ENCODE peak calls at places on chromosomes 3 and 15, in five cellular contexts. B, E, Y, V and N are unnamed samples.

GRCh38 chr3:100169186-100169585 is 54.9 kb upstream of the FILIP1L start:
- DNase-seq in B (no peak), E (peak), Y (no peak), V (no peak), N (no peak)

GRCh38 chr3:133494469-133494868 is 79.0 kb upstream of the CDV3 start:
- DNase-seq in B (no peak), E (no peak), Y (peak), V (no peak), N (no peak)

GRCh38 chr3:94294806-94295205 is 231.9 kb downstream of the NSUN3 start:
- DNase-seq in B (no peak), E (no peak), Y (no peak), V (no peak), N (no peak)

GRCh38 chr3:188421151-188421821 is 267.3 kb downstream of the LPP start:
- DNase-seq in B (no peak), E (no peak), Y (peak), V (no peak), N (no peak)

GRCh38 chr3:114392831-114393230 is 99.0 kb downstream of the TIGIT start:
- DNase-seq in B (no peak), E (no peak), Y (no peak), V (no peak), N (no peak)

GRCh38 chr15:82317091-82317489 is 32.2 kb downstream of the GOLGA6L10 start:
- DNase-seq in B (no peak), E (no peak), Y (no peak), V (no peak), N (no peak)

GRCh38 chr3:107796786-107797185 is 274.0 kb downstream of the BBX start:
- DNase-seq in B (no peak), E (no peak), Y (peak), V (no peak), N (no peak)

GRCh38 chr3:122646146-122646988 is 34.3 kb upstream of the PARP14 start:
- DNase-seq in B (no peak), E (no peak), Y (no peak), V (no peak), N (no peak)

GRCh38 chr15:40053234-40054055 is 14.5 kb upstream of the SRP14 start:
- DNase-seq in B (no peak), E (no peak), Y (no peak), V (peak), N (no peak)

GRCh38 chr15:67843571-67844387 is 3.9 kb upstream of the RNU6-1 start:
- DNase-seq in B (no peak), E (no peak), Y (no peak), V (peak), N (no peak)

GRCh38 chr3:31710123-31710841 is 177.6 kb downstream of the STT3B start:
- DNase-seq in B (no peak), E (no peak), Y (no peak), V (no peak), N (no peak)

GRCh38 chr15:80371924-80372323 is 32.3 kb upstream of the ARNT2 start:
- DNase-seq in B (no peak), E (no peak), Y (no peak), V (no peak), N (no peak)

GRCh38 chr3:557972-558371 is 361.4 kb downstream of the CHL1 start:
- DNase-seq in B (no peak), E (no peak), Y (no peak), V (no peak), N (no peak)

GRCh38 chr3:4720316-4721075 is 227.3 kb downstream of the ITPR1 start:
- DNase-seq in B (peak), E (peak), Y (peak), V (peak), N (no peak)

GRCh38 chr3:98057631-98058030 is 22.5 kb upstream of the GABRR3 start:
- DNase-seq in B (no peak), E (no peak), Y (no peak), V (no peak), N (no peak)

GRCh38 chr3:148158210-148158609 is 539.5 kb upstream of the AGTR1 start:
- DNase-seq in B (peak), E (no peak), Y (peak), V (peak), N (no peak)

GRCh38 chr3:53516339-53516738 is 21.9 kb downstream of the CACNA1D start:
- DNase-seq in B (no peak), E (no peak), Y (no peak), V (no peak), N (no peak)

GRCh38 chr3:156812521-156813335 is 13.4 kb upstream of the LEKR1 start:
- DNase-seq in B (no peak), E (no peak), Y (peak), V (no peak), N (no peak)

GRCh38 chr3:29427266-29428103 is 146.6 kb downstream of the RBMS3 start:
- DNase-seq in B (no peak), E (peak), Y (peak), V (no peak), N (no peak)

GRCh38 chr3:42162462-42162861 is 71.3 kb downstream of the TRAK1 start:
- DNase-seq in B (no peak), E (no peak), Y (no peak), V (no peak), N (no peak)

GRCh38 chr3:42161050-42161935 is 70.1 kb downstream of the TRAK1 start:
- DNase-seq in B (no peak), E (no peak), Y (peak), V (no peak), N (no peak)

GRCh38 chr3:42157915-42158538 is 66.9 kb downstream of the TRAK1 start:
- DNase-seq in B (no peak), E (no peak), Y (no peak), V (no peak), N (no peak)

GRCh38 chr3:42159147-42159546 is 68.0 kb downstream of the TRAK1 start:
- DNase-seq in B (no peak), E (no peak), Y (no peak), V (no peak), N (no peak)

GRCh38 chr3:42159706-42160472 is 68.7 kb downstream of the TRAK1 start:
- DNase-seq in B (peak), E (peak), Y (peak), V (no peak), N (no peak)
- H3K4me3 ChIP-seq in B (no peak), E (no peak), Y (no peak), V (no peak), N (peak)

GRCh38 chr3:171248426-171249115 is 211.6 kb downstream of the TNIK start:
- DNase-seq in B (no peak), E (no peak), Y (no peak), V (no peak), N (no peak)

GRCh38 chr3:171245796-171246453 is 214.3 kb downstream of the TNIK start:
- DNase-seq in B (no peak), E (no peak), Y (no peak), V (no peak), N (no peak)

GRCh38 chr3:171251842-171252241 is 208.4 kb downstream of the TNIK start:
- DNase-seq in B (no peak), E (no peak), Y (no peak), V (no peak), N (no peak)

GRCh38 chr3:171249171-171249692 is 211.0 kb downstream of the TNIK start:
- DNase-seq in B (no peak), E (no peak), Y (no peak), V (no peak), N (no peak)
- H3K4me3 ChIP-seq in B (no peak), E (no peak), Y (no peak), V (no peak), N (no peak)

DNA sequence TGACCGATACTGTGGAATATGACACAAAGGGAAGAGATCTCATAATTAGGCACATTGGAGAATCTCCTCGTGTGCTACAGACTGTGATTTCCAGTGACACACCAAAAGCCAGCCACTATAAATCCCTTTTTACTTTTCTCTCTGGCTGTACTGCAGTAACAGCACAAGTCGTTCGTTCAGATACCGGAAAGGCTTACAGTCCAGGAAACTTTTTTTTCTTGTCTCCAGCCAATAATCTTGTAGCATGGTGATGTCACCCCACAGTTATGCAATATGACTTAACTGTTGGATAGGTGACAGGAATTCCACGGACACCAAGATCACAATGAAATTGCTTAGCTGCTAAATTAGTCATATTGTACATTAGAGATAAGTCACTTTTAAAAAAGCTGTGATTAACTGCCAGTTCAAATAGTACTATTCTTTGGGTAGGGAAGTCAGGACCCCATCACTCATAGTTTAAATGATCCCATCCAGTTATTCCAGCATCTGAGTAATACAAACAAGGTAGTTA is 36.3 kb upstream of the TSC22D2 start:
- DNase-seq in B (peak), E (no peak), Y (peak), V (peak), N (peak)
- H3K4me3 ChIP-seq in B (peak), E (peak), Y (peak), V (peak), N (peak)

GRCh38 chr15:63380828-63381282 is 791 bp downstream of the CA12 start:
- DNase-seq in B (no peak), E (no peak), Y (no peak), V (no peak), N (no peak)
- H3K4me3 ChIP-seq in B (peak), E (peak), Y (peak), V (peak), N (peak)

GRCh38 chr3:195872800-195873199 is 35.6 kb downstream of the TNK2 start:
- DNase-seq in B (no peak), E (no peak), Y (no peak), V (no peak), N (no peak)

GRCh38 chr3:195875482-195876236 is 32.7 kb downstream of the TNK2 start:
- DNase-seq in B (no peak), E (no peak), Y (no peak), V (no peak), N (no peak)

GRCh38 chr3:195873971-195874370 is 34.4 kb downstream of the TNK2 start:
- DNase-seq in B (no peak), E (no peak), Y (no peak), V (no peak), N (no peak)

GRCh38 chr3:195872097-195872496 is 36.3 kb downstream of the TNK2 start:
- DNase-seq in B (no peak), E (no peak), Y (no peak), V (no peak), N (no peak)

DNA sequence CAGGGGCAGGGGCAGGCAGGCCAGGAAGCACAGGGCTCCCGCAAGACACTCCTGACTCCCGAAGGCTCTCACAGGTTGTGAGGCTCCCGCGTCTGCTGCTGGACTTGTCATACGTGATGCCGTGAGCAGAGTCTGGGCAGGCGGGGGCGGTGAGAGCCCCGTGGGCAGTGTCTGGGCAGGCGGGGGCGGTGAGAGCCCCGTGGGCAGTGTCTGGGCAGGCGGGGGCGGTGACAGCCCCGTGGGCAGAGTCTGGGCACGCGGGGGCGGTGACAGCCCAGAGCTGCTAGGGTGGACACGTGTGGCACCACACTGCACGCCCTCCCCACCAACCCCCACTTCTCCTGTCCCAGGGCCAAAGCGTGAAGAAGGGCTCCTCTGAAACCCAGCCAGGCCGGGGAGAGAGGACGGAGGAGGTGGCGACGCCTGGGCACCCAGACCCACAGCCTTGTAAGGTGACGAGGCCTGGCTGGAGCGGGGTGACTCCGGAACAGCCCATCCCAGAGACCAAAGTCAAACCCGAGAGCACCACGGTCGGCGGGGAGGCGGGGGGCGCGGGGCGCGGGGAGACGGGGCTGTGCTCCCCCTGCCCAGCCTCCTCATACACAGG is 35.0 kb downstream of the TNK2 start:
- DNase-seq in B (no peak), E (no peak), Y (no peak), V (no peak), N (no peak)
- H3K4me3 ChIP-seq in B (no peak), E (no peak), Y (no peak), V (no peak), N (no peak)

DNA sequence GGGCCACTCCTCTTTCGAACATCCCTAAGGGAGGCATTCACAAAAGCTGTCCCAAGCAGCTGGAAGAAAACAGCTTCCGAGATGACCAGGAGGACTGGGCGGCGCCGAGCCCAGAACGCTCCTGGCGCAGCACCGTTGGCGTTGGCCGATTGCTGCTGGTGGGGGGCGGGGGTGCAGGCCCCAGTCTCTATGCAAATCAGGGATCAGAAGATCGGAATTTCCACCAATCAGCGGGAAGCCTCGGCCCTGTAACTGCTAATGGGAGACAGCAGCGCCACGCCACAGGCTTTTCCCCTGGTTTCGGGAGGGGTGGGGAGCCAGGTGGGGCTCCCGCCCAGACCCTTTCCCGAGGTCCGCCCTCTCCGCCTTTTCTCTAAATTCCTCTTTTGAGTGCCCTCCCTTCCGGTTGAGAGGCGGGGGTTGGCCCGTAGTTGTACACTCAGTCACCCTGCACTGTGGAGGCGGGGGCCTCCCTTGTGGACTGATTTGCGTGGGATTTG is 27.0 kb downstream of the HMCES start:
- DNase-seq in B (peak), E (peak), Y (peak), V (peak), N (peak)
- H3K4me3 ChIP-seq in B (peak), E (peak), Y (peak), V (peak), N (peak)

GRCh38 chr3:14146381-14147062 is 21.7 kb downstream of the TMEM43 start:
- DNase-seq in B (no peak), E (no peak), Y (no peak), V (no peak), N (peak)

GRCh38 chr3:14144423-14145075 is 19.7 kb downstream of the TMEM43 start:
- DNase-seq in B (peak), E (peak), Y (peak), V (peak), N (peak)

GRCh38 chr3:14147063-14147435 is 22.2 kb downstream of the TMEM43 start:
- DNase-seq in B (no peak), E (no peak), Y (no peak), V (no peak), N (peak)

GRCh38 chr3:14145236-14145635 is 20.4 kb downstream of the TMEM43 start:
- DNase-seq in B (no peak), E (no peak), Y (peak), V (no peak), N (peak)

GRCh38 chr3:14145670-14146380 is 21.0 kb downstream of the TMEM43 start:
- DNase-seq in B (no peak), E (no peak), Y (no peak), V (no peak), N (no peak)
- H3K4me3 ChIP-seq in B (no peak), E (no peak), Y (no peak), V (no peak), N (no peak)

DNA sequence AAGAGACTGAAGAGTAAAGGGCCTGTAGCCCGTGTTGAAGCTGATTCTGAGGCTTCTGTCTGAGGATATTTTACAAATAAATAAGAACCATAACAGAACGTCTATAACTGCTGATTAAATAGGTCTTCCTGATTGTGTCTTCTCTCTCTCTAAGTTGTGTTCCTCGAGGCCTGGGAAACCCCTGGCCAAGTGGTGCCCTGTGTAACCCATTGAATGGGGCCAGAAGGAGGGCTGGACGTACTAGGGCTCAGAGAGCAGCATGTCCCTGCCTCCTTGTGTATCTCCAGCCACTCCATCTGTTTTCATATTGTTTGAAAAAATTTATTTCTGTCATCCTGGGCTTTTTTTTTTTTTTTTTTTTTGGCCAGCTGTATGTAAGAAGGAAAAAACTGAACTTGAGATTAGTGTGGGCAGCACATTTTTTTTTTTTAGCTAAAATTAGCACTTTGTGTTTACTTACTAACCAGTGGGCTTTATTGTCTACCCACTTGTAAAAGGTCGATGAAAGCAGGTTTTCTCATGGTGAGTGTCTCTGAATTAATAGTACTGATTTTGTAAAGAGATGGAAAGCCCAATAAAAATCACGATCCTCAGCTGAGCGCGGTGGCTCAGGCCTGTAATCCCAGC is 10.7 kb downstream of the DHX30 start:
- DNase-seq in B (no peak), E (no peak), Y (no peak), V (no peak), N (no peak)
- H3K4me3 ChIP-seq in B (no peak), E (no peak), Y (no peak), V (no peak), N (no peak)